ENCODE peak calls at places on chromosomes 12 and 14, in four cellular contexts. Z is tibial artery, F is brain microvascular endothelial cell, L is GM23338. H is an unnamed sample.

GRCh38 chr12:27425306-27425705 is 21.2 kb upstream of the SMCO2 start:
- DNase-seq in Z (no peak), F (peak), L (no peak), H (no peak)

GRCh38 chr12:87679262-87679661 is 349.9 kb downstream of the C12orf50 start:
- DNase-seq in Z (no peak), F (no peak), L (no peak), H (no peak)

GRCh38 chr12:71636704-71637115 is 26.9 kb downstream of the ZFC3H1 start:
- DNase-seq in Z (no peak), F (peak), L (peak), H (no peak)

GRCh38 chr14:61298834-61299233 is 17.7 kb upstream of the TMEM30B start:
- DNase-seq in Z (no peak), F (no peak), L (no peak), H (no peak)

GRCh38 chr12:102757154-102757873 is 159.7 kb downstream of the PAH start:
- DNase-seq in Z (no peak), F (no peak), L (no peak), H (no peak)

GRCh38 chr12:126719886-126720666 is 1546.9 kb upstream of the TMEM132C start:
- DNase-seq in Z (no peak), F (no peak), L (no peak), H (no peak)

GRCh38 chr14:101471723-101472517 is 89.4 kb upstream of the DIO3 start:
- DNase-seq in Z (peak), F (no peak), L (no peak), H (no peak)

GRCh38 chr14:34843011-34843554 is 32.1 kb downstream of the BAZ1A start:
- DNase-seq in Z (no peak), F (peak), L (no peak), H (no peak)

GRCh38 chr12:66059670-66060069 is 70.9 kb downstream of the LLPH start:
- DNase-seq in Z (no peak), F (no peak), L (no peak), H (no peak)

GRCh38 chr14:72863216-72864006 is 30.5 kb downstream of the DPF3 start:
- DNase-seq in Z (no peak), F (no peak), L (no peak), H (no peak)

GRCh38 chr12:58728397-58728796 is 191.9 kb downstream of the LRIG3 start:
- DNase-seq in Z (no peak), F (peak), L (no peak), H (no peak)

GRCh38 chr12:110856517-110856916 is 9.7 kb downstream of the CCDC63 start:
- DNase-seq in Z (no peak), F (no peak), L (no peak), H (no peak)

GRCh38 chr12:124545508-124546418 is 21.6 kb downstream of the NCOR2 start:
- DNase-seq in Z (no peak), F (peak), L (no peak), H (no peak)

GRCh38 chr14:64841121-64841611 is 38.5 kb downstream of the SPTB start:
- DNase-seq in Z (no peak), F (peak), L (peak), H (no peak)

GRCh38 chr14:95699397-95699796 is 13.2 kb downstream of the TCL1B start:
- DNase-seq in Z (no peak), F (no peak), L (peak), H (no peak)

GRCh38 chr12:29792853-29793252 is 9.1 kb upstream of the TMTC1 start:
- DNase-seq in Z (no peak), F (no peak), L (no peak), H (no peak)

GRCh38 chr14:76644875-76645518 is 116.3 kb upstream of the VASH1 start:
- DNase-seq in Z (no peak), F (peak), L (peak), H (peak)

GRCh38 chr14:100165376-100165775 is 5.9 kb upstream of the DEGS2 start:
- DNase-seq in Z (no peak), F (no peak), L (peak), H (no peak)

GRCh38 chr14:33692762-33693161 is 258.1 kb downstream of the EGLN3 start:
- DNase-seq in Z (no peak), F (peak), L (no peak), H (no peak)

GRCh38 chr14:22500954-22501353 is 88.1 kb downstream of the DAD1 start:
- DNase-seq in Z (no peak), F (no peak), L (no peak), H (peak)

GRCh38 chr14:94548999-94549985 is 11.9 kb upstream of the SERPINA4 start:
- DNase-seq in Z (peak), F (peak), L (peak), H (peak)

GRCh38 chr12:64256166-64256800 is 34.2 kb upstream of the KICS2 start:
- DNase-seq in Z (no peak), F (peak), L (peak), H (no peak)

DNA sequence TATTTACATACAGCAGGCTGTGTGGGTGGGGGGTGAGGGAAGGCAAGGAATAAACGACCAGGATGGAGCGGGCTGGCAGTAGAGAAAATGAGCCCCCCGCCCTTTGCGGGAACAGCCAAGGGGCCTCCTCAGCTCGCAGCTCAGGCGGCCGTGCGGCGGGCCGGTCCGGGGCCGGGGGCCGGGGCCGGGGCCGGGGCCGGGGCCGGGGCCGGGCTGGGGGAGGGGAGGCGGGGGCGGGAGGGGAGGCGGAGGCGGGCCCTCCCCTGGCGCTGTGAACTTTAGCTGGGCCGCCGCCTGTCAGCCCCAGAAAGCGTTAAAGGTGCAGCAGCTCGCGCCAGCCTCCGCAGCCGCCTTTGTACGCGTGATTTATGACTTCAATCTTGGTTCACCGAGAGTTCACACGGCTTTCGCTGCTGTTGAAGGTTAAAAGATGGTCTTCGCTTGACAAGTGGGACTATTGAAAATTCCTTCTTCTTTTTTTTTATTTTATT is 28.8 kb downstream of the HOXC4 start:
- DNase-seq in Z (no peak), F (no peak), L (peak), H (peak)
- H3K4me3 ChIP-seq in Z (peak), F (no peak), L (peak), H (peak)

DNA sequence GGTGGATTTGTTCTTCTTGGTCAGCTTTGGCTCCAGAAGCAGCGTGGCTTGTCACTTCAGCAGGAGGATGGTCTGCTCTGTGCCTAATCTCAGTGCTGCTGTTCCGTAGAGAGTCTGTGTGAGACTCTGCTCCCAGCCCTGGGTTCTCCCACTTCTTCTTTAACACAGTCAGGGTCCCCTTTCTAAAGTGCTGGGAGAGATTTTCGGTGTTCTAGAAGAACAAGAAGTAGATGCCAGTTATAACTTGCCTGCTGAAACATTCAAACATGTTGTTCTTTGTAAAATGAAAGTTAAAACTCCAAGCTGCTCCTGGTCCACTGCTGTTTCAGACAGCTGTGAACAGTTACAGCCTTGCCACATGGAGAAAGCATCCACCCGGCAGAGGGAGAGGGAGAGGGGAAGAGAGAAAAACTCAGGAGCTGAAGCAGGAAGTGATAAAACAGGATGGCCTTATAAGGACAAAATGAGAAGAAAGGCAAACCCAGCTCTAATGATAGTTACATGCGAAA is 55.2 kb upstream of the CERS5 start:
- DNase-seq in Z (peak), F (peak), L (peak), H (peak)
- TF ChIP-seq CTCF in Z (peak), F (peak), L (no peak), H (no peak)

DNA sequence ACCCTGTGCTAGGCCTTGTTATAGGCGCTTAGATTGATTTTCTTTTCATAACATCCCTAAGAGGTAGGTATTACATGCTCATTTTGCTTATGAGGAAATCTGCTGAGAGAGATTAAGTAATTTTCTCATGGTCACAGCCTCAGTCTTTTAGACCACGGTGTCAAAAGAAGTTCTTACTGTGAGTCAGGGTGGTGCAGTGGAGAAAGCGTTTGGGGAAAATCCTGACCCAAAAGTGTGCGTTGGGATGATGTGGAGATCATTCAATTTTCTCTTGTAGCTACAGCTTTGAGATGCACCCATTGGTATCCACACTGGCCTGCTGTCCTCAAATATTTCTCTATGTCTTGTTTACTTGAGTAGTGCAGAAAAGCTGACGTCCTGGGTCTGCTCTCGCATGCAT is 8.2 kb downstream of the ANG start:
- DNase-seq in Z (no peak), F (no peak), L (no peak), H (no peak)
- H3K4me3 ChIP-seq in Z (no peak), F (no peak), L (no peak), H (no peak)

GRCh38 chr12:116609715-116610114 is 50.5 kb downstream of the MAP1LC3B2 start:
- DNase-seq in Z (no peak), F (no peak), L (peak), H (peak)
- TF ChIP-seq CTCF in Z (no peak), F (peak), L (peak), H (peak)

GRCh38 chr14:38143170-38143569 is 64.5 kb upstream of the SSTR1 start:
- DNase-seq in Z (no peak), F (no peak), L (no peak), H (no peak)
- H3K4me3 ChIP-seq in Z (no peak), F (no peak), L (peak), H (no peak)

H was measured in WERI-Rb-1.